ENCODE peak calls at places on chromosome 2, in six cellular contexts. H, M, B, Y, J and P are unnamed samples.

GRCh38 chr2:96876036-96876810 is 6.3 kb upstream of the SEMA4C start:
- DNase-seq in H (no peak), M (no peak), B (no peak), Y (no peak), J (peak), P (no peak)

GRCh38 chr2:60992985-60993392 is 24.5 kb upstream of the PEX13 start:
- DNase-seq in H (no peak), M (no peak), B (no peak), Y (no peak), J (no peak), P (no peak)

GRCh38 chr2:20868377-20868776 is 45.5 kb upstream of the LDAH start:
- DNase-seq in H (peak), M (no peak), B (no peak), Y (no peak), J (no peak), P (no peak)

GRCh38 chr2:9739508-9739907 is 103.8 kb upstream of the TAF1B start:
- DNase-seq in H (peak), M (no peak), B (peak), Y (no peak), J (no peak), P (no peak)

GRCh38 chr2:202771741-202772470 is 99.7 kb downstream of the ICA1L start:
- DNase-seq in H (no peak), M (no peak), B (no peak), Y (no peak), J (no peak), P (no peak)

GRCh38 chr2:137566387-137566786 is 397.9 kb upstream of the HNMT start:
- DNase-seq in H (no peak), M (no peak), B (no peak), Y (no peak), J (no peak), P (no peak)

GRCh38 chr2:233799716-233800115 is 21.6 kb downstream of the MROH2A start:
- DNase-seq in H (no peak), M (no peak), B (no peak), Y (no peak), J (no peak), P (no peak)

GRCh38 chr2:48315847-48316194 is 214.1 kb upstream of the STON1 start:
- DNase-seq in H (peak), M (peak), B (peak), Y (peak), J (no peak), P (peak)

GRCh38 chr2:128638311-128638710 is 319.6 kb upstream of the HS6ST1 start:
- DNase-seq in H (no peak), M (no peak), B (no peak), Y (no peak), J (no peak), P (peak)

GRCh38 chr2:171814174-171814573 is 79.9 kb downstream of the SLC25A12 start:
- DNase-seq in H (no peak), M (no peak), B (no peak), Y (no peak), J (no peak), P (no peak)

GRCh38 chr2:230130668-230131364 is 62.1 kb upstream of the SLC16A14 start:
- DNase-seq in H (no peak), M (no peak), B (no peak), Y (no peak), J (peak), P (no peak)

GRCh38 chr2:141021109-141021508 is 1109.7 kb downstream of the LRP1B start:
- DNase-seq in H (no peak), M (no peak), B (no peak), Y (no peak), J (no peak), P (no peak)

GRCh38 chr2:15861898-15862297 is 78.5 kb upstream of the MYCN start:
- DNase-seq in H (no peak), M (no peak), B (no peak), Y (no peak), J (no peak), P (no peak)